ENCODE peak calls at places on chromosomes 13 and 19, in seven cellular contexts. K is ovary, C is foreskin keratinocyte, F is B cell, A is psoas muscle, T is AG09319, O is tibial nerve. S is an unnamed sample.

GRCh38 chr19:55088021-55088451 is 12.4 kb downstream of the EPS8L1 start:
- DNase-seq in K (no peak), C (no peak), F (no peak), A (no peak), T (no peak), O (no peak), S (no peak)

GRCh38 chr19:18756896-18757295 is 34.2 kb downstream of the COMP start:
- DNase-seq in K (no peak), C (peak; percentile 61), F (no peak), A (no peak), T (no peak), O (no peak), S (no peak)

GRCh38 chr19:3732108-3732507 is 23.9 kb downstream of the TJP3 start:
- DNase-seq in K (no peak), C (no peak), F (no peak), A (no peak), T (no peak), O (no peak), S (no peak)

GRCh38 chr13:37414667-37415066 is 183.9 kb downstream of the POSTN start:
- DNase-seq in K (no peak), C (no peak), F (no peak), A (no peak), T (no peak), O (no peak), S (no peak)

GRCh38 chr19:566403-566802 is 6.0 kb upstream of the BSG start:
- DNase-seq in K (peak; percentile 84), C (no peak), F (no peak), A (no peak), T (no peak), O (no peak), S (no peak)

GRCh38 chr19:3370728-3371591 is 4.6 kb downstream of the NFIC start:
- DNase-seq in K (peak; percentile 49), C (no peak), F (no peak), A (peak; percentile 56), T (no peak), O (no peak), S (peak; percentile 65)

GRCh38 chr19:51783373-51783772 is 11.6 kb upstream of the FPR3 start:
- DNase-seq in K (no peak), C (no peak), F (no peak), A (no peak), T (no peak), O (no peak), S (no peak)

GRCh38 chr13:41216160-41216559 is 21.8 kb upstream of the KBTBD7 start:
- DNase-seq in K (no peak), C (peak; percentile 60), F (no peak), A (no peak), T (peak; percentile 57), O (no peak), S (no peak)

GRCh38 chr19:44582581-44583265 is 30.6 kb upstream of the IGSF23 start:
- DNase-seq in K (no peak), C (no peak), F (no peak), A (no peak), T (no peak), O (no peak), S (no peak)

GRCh38 chr19:19468424-19469050 is 46.8 kb downstream of the TSSK6 start:
- DNase-seq in K (no peak), C (no peak), F (no peak), A (no peak), T (no peak), O (no peak), S (no peak)

GRCh38 chr19:8973501-8974091 is 36.6 kb downstream of the MUC16 start:
- DNase-seq in K (no peak), C (no peak), F (no peak), A (no peak), T (no peak), O (no peak), S (no peak)

GRCh38 chr19:5035817-5036732 is 67.2 kb downstream of the KDM4B start:
- DNase-seq in K (no peak), C (no peak), F (no peak), A (no peak), T (no peak), O (no peak), S (no peak)

GRCh38 chr13:98994896-98995295 is 17.0 kb upstream of the DOCK9 start:
- DNase-seq in K (no peak), C (peak; percentile 49), F (no peak), A (no peak), T (no peak), O (no peak), S (no peak)

GRCh38 chr19:48484931-48485612 is 15.9 kb downstream of the CYTH2 start:
- DNase-seq in K (no peak), C (no peak), F (no peak), A (peak; percentile 51), T (no peak), O (no peak), S (no peak)

GRCh38 chr19:4415352-4415751 is 12.9 kb downstream of the CHAF1A start:
- DNase-seq in K (peak; percentile 64), C (no peak), F (no peak), A (no peak), T (no peak), O (no peak), S (no peak)

GRCh38 chr13:77422724-77423123 is 95.8 kb upstream of the MYCBP2 start:
- DNase-seq in K (no peak), C (no peak), F (no peak), A (no peak), T (no peak), O (no peak), S (no peak)

GRCh38 chr19:57558525-57558924 is 1.1 kb downstream of the ZNF550 start:
- DNase-seq in K (no peak), C (no peak), F (no peak), A (no peak), T (no peak), O (no peak), S (no peak)

GRCh38 chr13:48645845-48646244 is 7.9 kb upstream of the CYSLTR2 start:
- DNase-seq in K (no peak), C (no peak), F (no peak), A (no peak), T (no peak), O (no peak), S (no peak)
- TF ChIP-seq CTCF in K (no peak), C (no peak), F (no peak), A (no peak), T (no peak), O (no peak), S (no peak)

GRCh38 chr13:44989071-44989889 is at the start of the genes GPALPP1 and NUFIP1:
- DNase-seq in K (peak; percentile 94), C (peak; percentile 80), F (peak; percentile 89), A (peak; percentile 97), T (peak; percentile 78), O (peak; percentile 81), S (peak; percentile 97)
- TF ChIP-seq CTCF in K (no peak), C (peak; percentile 5), F (no peak), A (peak; percentile 15), T (no peak), O (no peak), S (no peak)

GRCh38 chr19:20558011-20558410 is 7.6 kb downstream of the ZNF737 start:
- DNase-seq in K (peak; percentile 55), C (no peak), F (no peak), A (no peak), T (no peak), O (no peak), S (no peak)
- TF ChIP-seq CTCF in K (no peak), C (no peak), F (no peak), A (no peak), T (no peak), O (no peak), S (no peak)

GRCh38 chr19:41366089-41366488 is 2.1 kb upstream of the B9D2 start:
- DNase-seq in K (no peak), C (no peak), F (no peak), A (no peak), T (no peak), O (no peak), S (no peak)
- TF ChIP-seq CTCF in K (no peak), C (peak; percentile 27), F (peak; percentile 28), A (no peak), T (no peak), O (no peak), S (no peak)

GRCh38 chr13:46553886-46554855 is 1.2 kb downstream of the LRCH1 start:
- DNase-seq in K (peak; percentile 79), C (peak; percentile 86), F (peak; percentile 78), A (peak; percentile 76), T (peak; percentile 49), O (peak; percentile 43), S (peak; percentile 65)
- TF ChIP-seq CTCF in K (no peak), C (no peak), F (peak; percentile 35), A (peak; percentile 14), T (no peak), O (peak; percentile 39), S (peak; percentile 8)

DNA sequence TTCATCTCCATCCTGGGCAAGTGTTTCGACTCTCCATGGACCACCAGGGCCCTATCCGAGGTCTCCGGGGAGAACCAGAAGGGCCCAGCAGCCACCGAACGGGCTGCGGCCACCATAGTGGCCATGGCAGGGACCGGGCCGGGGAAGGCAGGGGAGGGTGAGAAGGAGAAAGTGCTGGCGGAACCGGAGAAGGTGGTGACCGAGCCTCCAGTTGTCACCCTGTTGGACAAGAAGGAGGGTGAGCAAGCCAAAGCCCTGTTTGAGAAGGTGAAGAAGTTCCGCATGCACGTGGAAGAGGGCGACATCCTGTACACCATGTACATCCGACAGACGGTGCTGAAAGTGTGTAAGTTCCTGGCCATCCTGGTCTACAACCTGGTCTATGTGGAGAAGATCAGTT is 4.7 kb upstream of the MAP2K7 start:
- DNase-seq in K (no peak), C (no peak), F (no peak), A (no peak), T (no peak), O (no peak), S (no peak)
- TF ChIP-seq CTCF in K (no peak), C (no peak), F (no peak), A (no peak), T (no peak), O (no peak), S (no peak)

S was measured in GM10248.